ENCODE peak calls at places on chromosome 2, in seven cellular contexts. One of them, this sample, is unnamed.

GRCh38 chr2:222424729-222425671 is 657 bp downstream of the SGPP2 start:
- DNase-seq in GM13977: peak; percentile 65
- DNase-seq in suprapubic skin: no peak
- DNase-seq in lower leg skin: no peak
- DNase-seq in type B pancreatic cell: peak; percentile 65
- DNase-seq in tibial nerve: no peak
- DNase-seq in GM12864: no peak
- DNase-seq in this sample: no peak

GRCh38 chr2:23803965-23804542 is 122.9 kb downstream of the ATAD2B start:
- DNase-seq in type B pancreatic cell: no peak
- DNase-seq in GM13977: no peak
- DNase-seq in tibial nerve: no peak
- DNase-seq in suprapubic skin: no peak
- DNase-seq in GM12864: no peak
- DNase-seq in lower leg skin: no peak
- DNase-seq in this sample: peak; percentile 43

GRCh38 chr2:27727257-27727656 is 44.3 kb upstream of the MRPL33 start:
- DNase-seq in GM12864: no peak
- DNase-seq in lower leg skin: peak; percentile 75
- DNase-seq in suprapubic skin: no peak
- DNase-seq in GM13977: no peak
- DNase-seq in tibial nerve: no peak
- DNase-seq in type B pancreatic cell: no peak
- DNase-seq in this sample: no peak

GRCh38 chr2:88059979-88060906 is 4.7 kb upstream of the KRCC1 start:
- DNase-seq in GM13977: peak; percentile 76
- DNase-seq in lower leg skin: no peak
- DNase-seq in GM12864: no peak
- DNase-seq in type B pancreatic cell: no peak
- DNase-seq in suprapubic skin: no peak
- DNase-seq in tibial nerve: no peak
- DNase-seq in this sample: no peak

GRCh38 chr2:124668161-124668560 is 643.1 kb downstream of the CNTNAP5 start:
- DNase-seq in suprapubic skin: no peak
- DNase-seq in type B pancreatic cell: no peak
- DNase-seq in GM13977: no peak
- DNase-seq in lower leg skin: no peak
- DNase-seq in tibial nerve: no peak
- DNase-seq in GM12864: no peak
- DNase-seq in this sample: no peak

GRCh38 chr2:240477916-240478315 is 42.5 kb downstream of the GPC1 start:
- DNase-seq in GM13977: no peak
- DNase-seq in GM12864: no peak
- DNase-seq in lower leg skin: peak; percentile 17
- DNase-seq in tibial nerve: no peak
- DNase-seq in type B pancreatic cell: no peak
- DNase-seq in suprapubic skin: no peak
- DNase-seq in this sample: peak; percentile 8

GRCh38 chr2:23903034-23903433 is 23.9 kb downstream of the ATAD2B start:
- DNase-seq in suprapubic skin: no peak
- DNase-seq in GM13977: no peak
- DNase-seq in tibial nerve: no peak
- DNase-seq in type B pancreatic cell: no peak
- DNase-seq in lower leg skin: peak; percentile 54
- DNase-seq in GM12864: no peak
- DNase-seq in this sample: no peak

GRCh38 chr2:17912266-17912691 is 33.8 kb downstream of the KCNS3 start:
- DNase-seq in tibial nerve: no peak
- DNase-seq in lower leg skin: no peak
- DNase-seq in type B pancreatic cell: no peak
- DNase-seq in GM12864: peak; percentile 7
- DNase-seq in suprapubic skin: no peak
- DNase-seq in GM13977: peak; percentile 17
- DNase-seq in this sample: no peak

GRCh38 chr2:177740718-177741117 is 331.9 kb downstream of the PDE11A start:
- DNase-seq in GM12864: no peak
- DNase-seq in type B pancreatic cell: no peak
- DNase-seq in suprapubic skin: no peak
- DNase-seq in lower leg skin: no peak
- DNase-seq in tibial nerve: no peak
- DNase-seq in GM13977: no peak
- DNase-seq in this sample: no peak

GRCh38 chr2:237482485-237482884 is 4.6 kb upstream of the MLPH start:
- DNase-seq in type B pancreatic cell: peak; percentile 49
- DNase-seq in GM13977: no peak
- DNase-seq in suprapubic skin: peak; percentile 93
- DNase-seq in GM12864: no peak
- DNase-seq in lower leg skin: peak; percentile 97
- DNase-seq in tibial nerve: peak; percentile 87
- DNase-seq in this sample: no peak

GRCh38 chr2:85584857-85585780 is 888 bp downstream of the VAMP5 start:
- DNase-seq in GM12864: no peak
- DNase-seq in lower leg skin: no peak
- DNase-seq in type B pancreatic cell: no peak
- DNase-seq in GM13977: peak; percentile 56
- DNase-seq in tibial nerve: no peak
- DNase-seq in suprapubic skin: no peak
- DNase-seq in this sample: no peak

GRCh38 chr2:128641421-128642095 is 322.9 kb upstream of the HS6ST1 start:
- DNase-seq in GM13977: no peak
- DNase-seq in tibial nerve: no peak
- DNase-seq in type B pancreatic cell: peak; percentile 51
- DNase-seq in lower leg skin: peak; percentile 78
- DNase-seq in GM12864: no peak
- DNase-seq in suprapubic skin: peak; percentile 15
- DNase-seq in this sample: no peak

GRCh38 chr2:46825958-46826897 is 89.4 kb downstream of the MCFD2 start:
- DNase-seq in GM13977: no peak
- DNase-seq in type B pancreatic cell: no peak
- DNase-seq in lower leg skin: peak; percentile 57
- DNase-seq in tibial nerve: no peak
- DNase-seq in suprapubic skin: no peak
- DNase-seq in GM12864: no peak
- DNase-seq in this sample: no peak

GRCh38 chr2:237026981-237027711 is 58.5 kb upstream of the COPS8 start:
- DNase-seq in GM13977: peak; percentile 43
- DNase-seq in tibial nerve: peak; percentile 71
- DNase-seq in GM12864: no peak
- DNase-seq in lower leg skin: peak; percentile 93
- DNase-seq in type B pancreatic cell: no peak
- DNase-seq in suprapubic skin: peak; percentile 83
- DNase-seq in this sample: peak; percentile 58

DNA sequence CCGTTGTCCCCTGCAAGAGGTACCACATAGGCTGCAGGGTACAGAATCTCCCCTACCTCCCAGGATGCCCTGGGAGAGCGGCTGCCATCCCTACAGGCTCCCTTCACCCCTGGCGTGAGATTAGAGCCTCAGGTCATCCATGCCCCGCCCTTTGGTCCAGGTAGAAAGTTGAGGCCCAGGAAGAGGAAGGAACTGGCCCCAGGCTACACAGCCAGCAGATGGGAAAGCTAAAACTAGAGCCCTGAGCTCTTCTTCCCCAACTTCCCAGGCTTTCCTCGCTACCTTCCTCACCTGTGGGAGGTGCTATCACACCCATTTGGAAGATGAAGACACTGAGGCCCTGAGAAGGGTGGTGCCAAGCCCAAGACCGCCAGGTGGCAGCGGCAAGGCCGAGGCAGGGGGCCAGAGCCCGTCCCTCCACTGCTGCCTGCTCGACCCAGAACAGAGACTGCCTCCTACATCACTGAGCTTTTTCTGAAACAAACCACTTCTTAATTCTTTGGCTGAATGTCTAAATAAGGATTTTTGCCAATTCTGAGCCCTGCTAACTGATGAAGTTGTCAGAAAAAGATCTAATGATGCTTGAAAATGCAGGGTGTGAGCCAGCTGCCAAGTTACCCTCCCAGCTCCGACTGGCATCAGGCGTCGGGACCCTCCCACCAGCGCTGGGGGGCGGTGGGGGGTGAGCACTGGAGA is 25.7 kb downstream of the CIB4 start:
- DNase-seq in tibial nerve: no peak
- DNase-seq in GM12864: no peak
- DNase-seq in suprapubic skin: peak; percentile 41
- DNase-seq in type B pancreatic cell: no peak
- DNase-seq in GM13977: no peak
- DNase-seq in lower leg skin: peak; percentile 49
- DNase-seq in this sample: no peak
- TF ChIP-seq CTCF in tibial nerve: no peak
- TF ChIP-seq CTCF in GM12864: peak; percentile 40
- TF ChIP-seq CTCF in suprapubic skin: no peak
- TF ChIP-seq CTCF in type B pancreatic cell: no peak
- TF ChIP-seq CTCF in GM13977: peak; percentile 8
- TF ChIP-seq CTCF in lower leg skin: no peak
- TF ChIP-seq CTCF in this sample: no peak

DNA sequence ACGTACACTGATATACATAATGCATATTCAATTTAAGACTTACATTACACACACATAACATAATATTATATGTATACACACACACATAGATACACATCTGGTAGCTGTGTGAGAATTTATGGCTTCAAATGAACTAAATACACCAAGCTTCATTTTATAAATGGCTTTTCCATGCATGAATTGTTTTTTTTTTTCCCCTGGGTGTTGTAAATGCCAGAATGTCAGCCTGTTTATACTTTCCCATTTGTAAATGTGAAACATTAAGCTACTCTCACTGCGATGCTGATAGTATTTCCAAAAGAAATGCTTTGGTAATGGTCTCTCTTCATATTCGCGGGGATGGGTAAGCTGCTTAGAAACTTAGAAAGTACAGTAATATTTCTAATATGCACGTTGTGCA is 196.0 kb upstream of the SIX3 start:
- DNase-seq in GM13977: no peak
- DNase-seq in lower leg skin: no peak
- DNase-seq in type B pancreatic cell: no peak
- DNase-seq in tibial nerve: no peak
- DNase-seq in GM12864: no peak
- DNase-seq in suprapubic skin: no peak
- DNase-seq in this sample: no peak
- TF ChIP-seq CTCF in GM13977: no peak
- TF ChIP-seq CTCF in lower leg skin: no peak
- TF ChIP-seq CTCF in type B pancreatic cell: no peak
- TF ChIP-seq CTCF in tibial nerve: no peak
- TF ChIP-seq CTCF in GM12864: no peak
- TF ChIP-seq CTCF in suprapubic skin: no peak
- TF ChIP-seq CTCF in this sample: no peak

GRCh38 chr2:189570565-189570964 is 10.0 kb downstream of the SLC40A1 start:
- DNase-seq in type B pancreatic cell: no peak
- DNase-seq in tibial nerve: no peak
- DNase-seq in GM13977: no peak
- DNase-seq in GM12864: no peak
- DNase-seq in lower leg skin: no peak
- DNase-seq in suprapubic skin: no peak
- DNase-seq in this sample: no peak

GRCh38 chr2:189566046-189566445 is 14.5 kb downstream of the SLC40A1 start:
- DNase-seq in lower leg skin: no peak
- DNase-seq in GM12864: no peak
- DNase-seq in tibial nerve: no peak
- DNase-seq in GM13977: no peak
- DNase-seq in suprapubic skin: no peak
- DNase-seq in type B pancreatic cell: no peak
- DNase-seq in this sample: no peak

GRCh38 chr2:189574793-189575475 is 5.7 kb downstream of the SLC40A1 start:
- DNase-seq in suprapubic skin: no peak
- DNase-seq in type B pancreatic cell: no peak
- DNase-seq in tibial nerve: no peak
- DNase-seq in GM13977: no peak
- DNase-seq in GM12864: no peak
- DNase-seq in lower leg skin: no peak
- DNase-seq in this sample: no peak

DNA sequence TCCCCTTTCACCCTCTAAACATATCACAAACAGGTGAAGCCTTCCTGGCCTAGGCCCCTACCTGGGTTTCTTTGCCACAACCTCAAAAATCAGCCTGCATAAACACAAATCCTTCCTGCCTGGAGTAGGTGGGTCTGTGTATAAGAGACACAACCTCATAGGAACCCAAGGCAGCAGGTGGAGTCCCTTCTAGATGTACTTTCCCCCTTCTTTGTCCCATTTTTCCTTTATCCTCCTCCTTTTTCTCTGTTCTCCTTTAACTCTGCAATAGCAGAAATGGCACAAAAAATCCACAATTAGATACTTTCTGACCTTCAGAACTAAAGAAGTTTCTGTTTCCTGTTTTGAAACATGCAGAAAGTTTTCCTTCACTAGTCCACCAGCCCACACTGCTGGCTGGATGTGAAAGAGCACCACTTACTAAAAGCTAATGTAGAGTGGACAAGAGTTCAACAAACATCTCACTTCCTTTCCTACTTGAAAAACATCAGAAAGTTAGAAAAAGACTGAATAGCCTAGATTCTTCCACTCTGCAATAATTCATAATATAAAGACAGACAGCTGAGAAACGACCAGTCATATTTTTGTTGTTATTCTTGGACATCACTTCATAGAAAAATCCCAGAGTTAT is 11.2 kb downstream of the SLC40A1 start:
- DNase-seq in GM13977: no peak
- DNase-seq in GM12864: no peak
- DNase-seq in tibial nerve: no peak
- DNase-seq in lower leg skin: no peak
- DNase-seq in suprapubic skin: no peak
- DNase-seq in type B pancreatic cell: no peak
- DNase-seq in this sample: no peak
- TF ChIP-seq CTCF in GM13977: no peak
- TF ChIP-seq CTCF in GM12864: no peak
- TF ChIP-seq CTCF in tibial nerve: no peak
- TF ChIP-seq CTCF in lower leg skin: no peak
- TF ChIP-seq CTCF in suprapubic skin: no peak
- TF ChIP-seq CTCF in type B pancreatic cell: no peak
- TF ChIP-seq CTCF in this sample: no peak

GRCh38 chr2:336360-336759 is 48.5 kb upstream of the ALKAL2 start:
- DNase-seq in GM12864: no peak
- DNase-seq in lower leg skin: no peak
- DNase-seq in suprapubic skin: no peak
- DNase-seq in GM13977: no peak
- DNase-seq in tibial nerve: no peak
- DNase-seq in type B pancreatic cell: no peak
- DNase-seq in this sample: no peak

GRCh38 chr2:328761-329160 is 40.9 kb upstream of the ALKAL2 start:
- DNase-seq in tibial nerve: no peak
- DNase-seq in GM13977: no peak
- DNase-seq in GM12864: no peak
- DNase-seq in type B pancreatic cell: no peak
- DNase-seq in suprapubic skin: no peak
- DNase-seq in lower leg skin: no peak
- DNase-seq in this sample: no peak

DNA sequence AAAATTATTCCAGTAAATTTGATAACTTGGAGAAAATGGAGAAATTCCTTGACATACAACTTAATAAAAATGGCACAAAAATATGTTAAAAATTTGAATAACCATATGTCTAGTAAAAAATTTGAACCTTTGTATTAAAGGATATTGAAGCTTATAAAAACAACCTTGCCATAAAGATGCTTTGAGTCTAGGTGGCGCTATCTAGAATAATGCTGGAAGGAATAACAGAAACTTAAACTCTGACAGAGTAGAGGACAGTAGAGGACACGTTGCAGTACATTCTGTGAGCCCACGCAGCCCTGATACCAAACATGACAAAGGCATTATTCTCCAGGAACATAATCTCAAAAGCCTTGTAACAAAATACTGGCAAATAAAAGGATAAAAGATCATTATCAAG is 44.7 kb upstream of the ALKAL2 start:
- DNase-seq in GM12864: no peak
- DNase-seq in suprapubic skin: no peak
- DNase-seq in tibial nerve: no peak
- DNase-seq in type B pancreatic cell: no peak
- DNase-seq in GM13977: no peak
- DNase-seq in lower leg skin: no peak
- DNase-seq in this sample: no peak
- TF ChIP-seq CTCF in GM12864: no peak
- TF ChIP-seq CTCF in suprapubic skin: no peak
- TF ChIP-seq CTCF in tibial nerve: no peak
- TF ChIP-seq CTCF in type B pancreatic cell: peak; percentile 44
- TF ChIP-seq CTCF in GM13977: peak; percentile 12
- TF ChIP-seq CTCF in lower leg skin: no peak
- TF ChIP-seq CTCF in this sample: no peak